ENCODE peak calls at places on chromosome 10, in eight cellular contexts. One of them, this sample, is unnamed.

GRCh38 chr10:59894114-59894513 is 12.2 kb downstream of the CCDC6 start:
- DNase-seq in H1: no peak
- DNase-seq in endothelial cell of umbilical vein: no peak
- DNase-seq in HepG2: no peak
- DNase-seq in GM23338: no peak
- DNase-seq in GM12878: no peak
- DNase-seq in HCT116: no peak
- DNase-seq in K562: no peak
- DNase-seq in this sample: no peak

GRCh38 chr10:55237462-55237861 is 436.4 kb upstream of the PCDH15 start:
- DNase-seq in endothelial cell of umbilical vein: no peak
- DNase-seq in GM12878: no peak
- DNase-seq in H1: no peak
- DNase-seq in GM23338: no peak
- DNase-seq in HCT116: no peak
- DNase-seq in K562: no peak
- DNase-seq in HepG2: no peak
- DNase-seq in this sample: no peak

GRCh38 chr10:106931159-106931852 is 233.2 kb downstream of the SORCS1 start:
- DNase-seq in endothelial cell of umbilical vein: no peak
- DNase-seq in H1: no peak
- DNase-seq in GM23338: no peak
- DNase-seq in GM12878: peak; percentile 88
- DNase-seq in K562: no peak
- DNase-seq in HepG2: peak; percentile 48
- DNase-seq in HCT116: no peak
- DNase-seq in this sample: peak; percentile 50

GRCh38 chr10:94443052-94443451 is 40.7 kb downstream of the TBC1D12 start:
- DNase-seq in HepG2: no peak
- DNase-seq in HCT116: no peak
- DNase-seq in K562: no peak
- DNase-seq in GM23338: no peak
- DNase-seq in GM12878: no peak
- DNase-seq in H1: no peak
- DNase-seq in endothelial cell of umbilical vein: no peak
- DNase-seq in this sample: no peak

GRCh38 chr10:118832242-118832651 is 77.5 kb upstream of the CACUL1 start:
- DNase-seq in H1: no peak
- DNase-seq in K562: no peak
- DNase-seq in HCT116: no peak
- DNase-seq in HepG2: no peak
- DNase-seq in GM23338: no peak
- DNase-seq in GM12878: no peak
- DNase-seq in endothelial cell of umbilical vein: peak; percentile 15
- DNase-seq in this sample: peak; percentile 16

GRCh38 chr10:108230478-108231170 is 1066.1 kb upstream of the SORCS1 start:
- DNase-seq in GM12878: no peak
- DNase-seq in HCT116: no peak
- DNase-seq in endothelial cell of umbilical vein: no peak
- DNase-seq in K562: no peak
- DNase-seq in HepG2: no peak
- DNase-seq in H1: no peak
- DNase-seq in GM23338: no peak
- DNase-seq in this sample: no peak

GRCh38 chr10:29277296-29277695 is 11.6 kb upstream of the LYZL1 start:
- DNase-seq in endothelial cell of umbilical vein: no peak
- DNase-seq in K562: no peak
- DNase-seq in H1: no peak
- DNase-seq in HepG2: no peak
- DNase-seq in HCT116: no peak
- DNase-seq in GM12878: no peak
- DNase-seq in GM23338: no peak
- DNase-seq in this sample: no peak

GRCh38 chr10:649445-649797 is 40.0 kb downstream of the DIP2C start:
- DNase-seq in HepG2: peak; percentile 31
- DNase-seq in H1: no peak
- DNase-seq in endothelial cell of umbilical vein: no peak
- DNase-seq in GM23338: no peak
- DNase-seq in K562: no peak
- DNase-seq in HCT116: no peak
- DNase-seq in GM12878: no peak
- DNase-seq in this sample: no peak

GRCh38 chr10:94315975-94316464 is 46.7 kb downstream of the NOC3L start:
- DNase-seq in GM12878: no peak
- DNase-seq in endothelial cell of umbilical vein: peak; percentile 13
- DNase-seq in H1: no peak
- DNase-seq in GM23338: no peak
- DNase-seq in HepG2: peak; percentile 67
- DNase-seq in K562: no peak
- DNase-seq in HCT116: no peak
- DNase-seq in this sample: no peak

GRCh38 chr10:91820144-91820543 is 21.9 kb downstream of the TNKS2 start:
- DNase-seq in GM23338: no peak
- DNase-seq in endothelial cell of umbilical vein: no peak
- DNase-seq in H1: no peak
- DNase-seq in K562: no peak
- DNase-seq in GM12878: no peak
- DNase-seq in HCT116: no peak
- DNase-seq in HepG2: no peak
- DNase-seq in this sample: no peak

GRCh38 chr10:33127622-33128021 is 169.6 kb upstream of the ITGB1 start:
- DNase-seq in GM12878: no peak
- DNase-seq in endothelial cell of umbilical vein: no peak
- DNase-seq in K562: no peak
- DNase-seq in GM23338: no peak
- DNase-seq in HepG2: no peak
- DNase-seq in HCT116: no peak
- DNase-seq in H1: no peak
- DNase-seq in this sample: no peak

GRCh38 chr10:43398939-43399871 is 9.8 kb downstream of the HNRNPF start:
- DNase-seq in HCT116: no peak
- DNase-seq in GM23338: no peak
- DNase-seq in H1: no peak
- DNase-seq in HepG2: peak; percentile 79
- DNase-seq in endothelial cell of umbilical vein: no peak
- DNase-seq in K562: no peak
- DNase-seq in GM12878: no peak
- DNase-seq in this sample: no peak

GRCh38 chr10:125096371-125096770 is 64.0 kb downstream of the CTBP2 start:
- DNase-seq in HCT116: no peak
- DNase-seq in GM23338: no peak
- DNase-seq in K562: no peak
- DNase-seq in HepG2: no peak
- DNase-seq in H1: no peak
- DNase-seq in GM12878: no peak
- DNase-seq in endothelial cell of umbilical vein: no peak
- DNase-seq in this sample: no peak

GRCh38 chr10:35251373-35252100 is 84.8 kb upstream of the CCNY start:
- DNase-seq in HepG2: no peak
- DNase-seq in H1: no peak
- DNase-seq in GM23338: no peak
- DNase-seq in K562: no peak
- DNase-seq in GM12878: no peak
- DNase-seq in endothelial cell of umbilical vein: no peak
- DNase-seq in HCT116: no peak
- DNase-seq in this sample: no peak

GRCh38 chr10:18681971-18682403 is 22.8 kb downstream of the ARL5B start:
- DNase-seq in endothelial cell of umbilical vein: no peak
- DNase-seq in H1: no peak
- DNase-seq in GM12878: no peak
- DNase-seq in GM23338: no peak
- DNase-seq in HepG2: peak; percentile 30
- DNase-seq in K562: no peak
- DNase-seq in HCT116: no peak
- DNase-seq in this sample: no peak

GRCh38 chr10:123135415-123136141 is at the start of gene HMX3:
- DNase-seq in HepG2: no peak
- DNase-seq in H1: no peak
- DNase-seq in endothelial cell of umbilical vein: no peak
- DNase-seq in GM23338: peak; percentile 85
- DNase-seq in K562: peak; percentile 63
- DNase-seq in GM12878: no peak
- DNase-seq in HCT116: no peak
- DNase-seq in this sample: no peak
- TF ChIP-seq EZH2 in HepG2: peak; percentile 75
- TF ChIP-seq EZH2 in H1: no peak
- TF ChIP-seq EZH2 in endothelial cell of umbilical vein: peak; percentile 96
- TF ChIP-seq EZH2 in GM23338: peak; percentile 81
- TF ChIP-seq EZH2 in K562: no peak
- TF ChIP-seq EZH2 in GM12878: no peak
- TF ChIP-seq EZH2 in HCT116: no peak
- TF ChIP-seq EZH2 in this sample: no peak

GRCh38 chr10:71547841-71548493 is 151.2 kb downstream of the CDH23 start:
- DNase-seq in endothelial cell of umbilical vein: no peak
- DNase-seq in GM12878: no peak
- DNase-seq in H1: no peak
- DNase-seq in GM23338: no peak
- DNase-seq in HCT116: no peak
- DNase-seq in K562: no peak
- DNase-seq in HepG2: no peak
- DNase-seq in this sample: no peak
- TF ChIP-seq POLR2AphosphoS5 in endothelial cell of umbilical vein: no peak
- TF ChIP-seq POLR2AphosphoS5 in GM12878: no peak
- TF ChIP-seq POLR2AphosphoS5 in H1: no peak
- TF ChIP-seq POLR2AphosphoS5 in GM23338: no peak
- TF ChIP-seq POLR2AphosphoS5 in HCT116: no peak
- TF ChIP-seq POLR2AphosphoS5 in K562: no peak
- TF ChIP-seq POLR2AphosphoS5 in HepG2: no peak
- TF ChIP-seq POLR2AphosphoS5 in this sample: no peak

GRCh38 chr10:69501657-69502056 is 50.4 kb downstream of the TSPAN15 start:
- DNase-seq in HCT116: no peak
- DNase-seq in HepG2: no peak
- DNase-seq in GM12878: no peak
- DNase-seq in endothelial cell of umbilical vein: no peak
- DNase-seq in GM23338: no peak
- DNase-seq in H1: no peak
- DNase-seq in K562: no peak
- DNase-seq in this sample: no peak
- H3K36me3 ChIP-seq in HCT116: no peaks in the 10 kb centered on the region
- H3K36me3 ChIP-seq in HepG2: no peaks in the 10 kb centered on the region
- H3K36me3 ChIP-seq in GM12878: no peaks in the 10 kb centered on the region
- H3K36me3 ChIP-seq in endothelial cell of umbilical vein: peaks cover 10% of the 10 kb centered on the region
- H3K36me3 ChIP-seq in GM23338: no peaks in the 10 kb centered on the region
- H3K36me3 ChIP-seq in H1: no peaks in the 10 kb centered on the region
- H3K36me3 ChIP-seq in K562: no peaks in the 10 kb centered on the region
- H3K36me3 ChIP-seq in this sample: no peaks in the 10 kb centered on the region

DNA sequence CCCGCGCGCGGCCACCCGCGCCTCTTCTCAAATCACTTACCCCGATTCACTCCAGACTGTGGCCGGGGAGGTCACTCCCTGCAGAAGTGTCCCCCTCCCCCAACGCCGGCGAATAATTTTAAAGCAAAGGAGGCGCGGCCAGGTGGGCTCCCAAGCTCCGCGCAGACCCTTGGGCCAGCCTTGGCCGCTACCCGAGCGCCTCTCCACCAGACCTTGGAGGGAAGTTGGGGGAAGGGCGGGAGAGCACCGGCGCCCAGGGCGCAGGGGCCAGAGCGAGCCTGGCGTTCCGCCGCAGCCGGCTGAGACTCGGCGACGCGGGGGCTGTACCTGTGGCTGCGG is 270 bp downstream of the MKX start:
- DNase-seq in H1: no peak
- DNase-seq in HepG2: no peak
- DNase-seq in K562: no peak
- DNase-seq in HCT116: no peak
- DNase-seq in endothelial cell of umbilical vein: no peak
- DNase-seq in GM23338: peak; percentile 83
- DNase-seq in GM12878: no peak
- DNase-seq in this sample: no peak
- TF ChIP-seq EZH2 in H1: no peak
- TF ChIP-seq EZH2 in HepG2: no peak
- TF ChIP-seq EZH2 in K562: no peak
- TF ChIP-seq EZH2 in HCT116: no peak
- TF ChIP-seq EZH2 in endothelial cell of umbilical vein: no peak
- TF ChIP-seq EZH2 in GM23338: peak; percentile 66
- TF ChIP-seq EZH2 in GM12878: no peak
- TF ChIP-seq EZH2 in this sample: no peak

DNA sequence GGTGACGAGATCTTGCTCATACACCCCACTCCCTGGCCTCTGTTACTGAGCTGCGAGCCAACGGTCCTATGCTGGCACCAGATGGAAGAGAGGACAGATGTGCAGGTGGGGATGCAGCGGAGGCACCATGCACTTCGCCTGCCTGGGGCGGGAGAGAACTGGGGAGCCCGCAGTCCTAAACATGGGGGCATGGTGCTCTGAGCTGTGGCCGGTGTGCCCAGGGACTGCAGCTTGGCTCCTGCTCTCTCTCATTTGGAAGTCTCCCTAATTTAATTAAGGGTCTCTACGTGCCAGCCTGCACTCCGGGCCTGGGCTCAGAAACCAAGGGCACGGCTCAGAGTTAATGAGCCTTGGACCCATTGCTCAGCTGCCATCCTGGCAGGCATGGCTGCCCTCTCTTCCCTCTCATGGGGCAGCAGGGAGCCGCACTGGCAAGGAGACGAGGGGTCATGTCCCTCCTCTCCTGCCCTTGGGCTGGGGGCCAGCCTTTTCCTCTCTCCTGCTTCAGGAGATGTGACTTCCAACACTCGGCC is 115.6 kb downstream of the CDH23 start:
- DNase-seq in GM12878: no peak
- DNase-seq in HepG2: no peak
- DNase-seq in K562: no peak
- DNase-seq in GM23338: no peak
- DNase-seq in endothelial cell of umbilical vein: no peak
- DNase-seq in H1: no peak
- DNase-seq in HCT116: no peak
- DNase-seq in this sample: no peak
- TF ChIP-seq POLR2AphosphoS5 in GM12878: no peak
- TF ChIP-seq POLR2AphosphoS5 in HepG2: no peak
- TF ChIP-seq POLR2AphosphoS5 in K562: no peak
- TF ChIP-seq POLR2AphosphoS5 in GM23338: no peak
- TF ChIP-seq POLR2AphosphoS5 in endothelial cell of umbilical vein: no peak
- TF ChIP-seq POLR2AphosphoS5 in H1: no peak
- TF ChIP-seq POLR2AphosphoS5 in HCT116: no peak
- TF ChIP-seq POLR2AphosphoS5 in this sample: no peak